ENCODE peak calls at places on chromosomes 5 and 9, in ten cellular contexts. K is activated naive CD4-positive, alpha-beta T cell treated with anti-CD3 and anti-CD28 coated beads for 36 hours; Y is Jurkat, Clone E6-1; H is AG09319; G is LHCN-M2; O is stimulated activated CD4-positive, alpha-beta T cell treated with anti-CD3 and anti-CD28 coated beads, Interleukin-4, amount 100 ng/mL, for 48 hours; U is A549; I is bronchial epithelial cell; Q is AG04450; R is activated CD4-positive, alpha-beta T cell treated with anti-CD3 and anti-CD28 coated beads for 36 hours. P is an unnamed sample.

GRCh38 chr5:115460476-115460875 is 84.1 kb downstream of the FEM1C start:
- DNase-seq in H (peak), Q (peak), U (peak), Y (no peak), G (peak), R (peak), K (peak), O (no peak), I (peak), P (peak)

GRCh38 chr9:118059520-118060278 is 355.5 kb downstream of the TLR4 start:
- DNase-seq in I (peak), Q (no peak), O (no peak), U (peak), R (peak), K (peak), H (no peak), G (peak), Y (peak), P (peak)

GRCh38 chr9:77750284-77750683 is 102.2 kb upstream of the GNA14 start:
- DNase-seq in R (no peak), G (no peak), U (no peak), Q (no peak), H (no peak), Y (no peak), O (no peak), K (no peak), I (peak), P (no peak)

GRCh38 chr5:154482528-154483449 is 4.8 kb upstream of the HAND1 start:
- DNase-seq in I (no peak), U (no peak), O (no peak), K (no peak), Q (no peak), R (no peak), Y (no peak), H (no peak), G (no peak), P (no peak)

GRCh38 chr9:125493384-125493783 is 213.6 kb downstream of the MAPKAP1 start:
- DNase-seq in O (no peak), G (no peak), R (no peak), Q (no peak), H (no peak), U (no peak), K (no peak), I (no peak), Y (no peak), P (no peak)

GRCh38 chr5:30749971-30750370 is 443.5 kb upstream of the CDH6 start:
- DNase-seq in G (no peak), I (peak), Y (no peak), O (no peak), H (no peak), R (no peak), K (no peak), Q (no peak), U (no peak), P (peak)

GRCh38 chr5:149062371-149063016 is 368 bp downstream of the SH3TC2 start:
- DNase-seq in G (peak), U (peak), O (no peak), K (no peak), Q (no peak), R (no peak), H (no peak), I (peak), Y (no peak), P (peak)

GRCh38 chr9:15606667-15607472 is 54.0 kb downstream of the CCDC171 start:
- DNase-seq in O (no peak), Y (peak), K (no peak), Q (peak), R (no peak), I (peak), U (peak), H (no peak), G (peak), P (peak)

GRCh38 chr9:133384736-133385321 is 8.7 kb downstream of the STKLD1 start:
- DNase-seq in H (no peak), Q (no peak), O (no peak), U (no peak), G (no peak), K (no peak), R (no peak), Y (no peak), I (no peak), P (no peak)

GRCh38 chr5:125311743-125312142 is 565.3 kb upstream of the ZNF608 start:
- DNase-seq in G (peak), O (no peak), K (no peak), R (no peak), Q (peak), Y (no peak), I (peak), H (peak), U (peak), P (peak)

GRCh38 chr5:77231470-77232138 is 21.1 kb downstream of the PDE8B start:
- DNase-seq in O (no peak), U (no peak), G (no peak), Y (no peak), H (no peak), I (no peak), Q (no peak), K (no peak), R (no peak), P (no peak)

GRCh38 chr9:81549500-81550206 is 139.7 kb downstream of the TLE1 start:
- DNase-seq in R (no peak), H (no peak), I (no peak), U (peak), O (no peak), Q (no peak), K (no peak), Y (no peak), G (no peak), P (no peak)

GRCh38 chr9:105636331-105636730 is 25.9 kb upstream of the TAL2 start:
- DNase-seq in I (no peak), O (no peak), Y (no peak), U (no peak), K (no peak), Q (no peak), R (no peak), H (no peak), G (no peak), P (peak)

GRCh38 chr9:976805-977360 is 428 bp downstream of the DMRT3 start:
- DNase-seq in Y (no peak), K (no peak), G (no peak), R (peak), O (no peak), Q (no peak), I (no peak), U (peak), H (no peak), P (no peak)

GRCh38 chr5:65776707-65777141 is 54.7 kb downstream of the NLN start:
- DNase-seq in O (no peak), R (no peak), Y (no peak), H (no peak), I (no peak), G (no peak), Q (no peak), K (no peak), U (no peak), P (peak)

GRCh38 chr5:88419931-88420330 is 151.3 kb upstream of the TMEM161B start:
- DNase-seq in H (no peak), R (no peak), O (no peak), U (no peak), G (no peak), Y (no peak), Q (no peak), I (peak), K (no peak), P (no peak)

GRCh38 chr5:179393078-179393477 is 47.8 kb upstream of the ADAMTS2 start:
- DNase-seq in Q (no peak), Y (no peak), I (peak), G (peak), K (no peak), H (no peak), U (peak), O (no peak), R (no peak), P (peak)

GRCh38 chr5:61732376-61732775 is 400.3 kb downstream of the ZSWIM6 start:
- DNase-seq in K (no peak), G (no peak), Q (no peak), H (no peak), I (no peak), U (no peak), Y (no peak), O (no peak), R (no peak), P (no peak)

GRCh38 chr9:84325347-84325982 is 15.1 kb downstream of the SLC28A3 start:
- DNase-seq in Y (no peak), R (no peak), G (no peak), I (peak), O (no peak), Q (no peak), U (no peak), H (no peak), K (no peak), P (peak)

GRCh38 chr9:135524130-135524861 is 3.1 kb downstream of the LCN1 start:
- DNase-seq in K (no peak), Y (no peak), Q (no peak), O (no peak), H (no peak), G (peak), R (no peak), U (no peak), I (no peak), P (no peak)

GRCh38 chr5:10762178-10762775 is 1.2 kb upstream of the DAP start:
- DNase-seq in I (no peak), U (no peak), R (no peak), Y (no peak), G (no peak), K (no peak), H (no peak), O (no peak), Q (no peak), P (peak)

GRCh38 chr9:12775373-12775962 is 648 bp downstream of the LURAP1L start:
- DNase-seq in Y (no peak), U (no peak), R (no peak), I (no peak), G (no peak), O (no peak), Q (no peak), H (no peak), K (no peak), P (no peak)

GRCh38 chr5:124451721-124452383 is 294.6 kb downstream of the ZNF608 start:
- DNase-seq in H (no peak), I (no peak), Q (no peak), Y (no peak), K (no peak), U (no peak), R (no peak), O (no peak), G (no peak), P (no peak)

GRCh38 chr5:5644249-5644648 is 221.8 kb downstream of the ICE1 start:
- DNase-seq in I (no peak), Y (no peak), Q (no peak), G (no peak), R (no peak), H (no peak), O (no peak), K (no peak), U (no peak), P (no peak)

GRCh38 chr5:179374506-179375235 is 29.4 kb upstream of the ADAMTS2 start:
- DNase-seq in O (no peak), Y (no peak), U (no peak), Q (no peak), R (no peak), I (no peak), G (no peak), K (no peak), H (no peak), P (no peak)

GRCh38 chr5:61808091-61808490 is 476.0 kb downstream of the ZSWIM6 start:
- DNase-seq in U (no peak), I (no peak), K (no peak), O (no peak), R (no peak), H (no peak), G (no peak), Y (no peak), Q (no peak), P (no peak)

GRCh38 chr9:136648746-136649145 is 14.0 kb upstream of the EGFL7 start:
- DNase-seq in Q (no peak), Y (no peak), R (peak), G (no peak), O (no peak), I (no peak), K (no peak), H (no peak), U (no peak), P (no peak)

GRCh38 chr9:101375546-101375945 is 9.3 kb downstream of the BAAT start:
- DNase-seq in H (no peak), I (no peak), U (no peak), Q (no peak), R (no peak), O (no peak), Y (no peak), G (no peak), K (no peak), P (no peak)

GRCh38 chr5:158482201-158482600 is 617.5 kb downstream of the EBF1 start:
- DNase-seq in O (no peak), K (no peak), Y (no peak), H (no peak), I (peak), U (no peak), Q (no peak), G (no peak), R (no peak), P (no peak)

GRCh38 chr5:150801117-150801927 is 22.8 kb downstream of the SMIM3 start:
- DNase-seq in R (peak), Q (no peak), G (peak), H (no peak), I (peak), U (peak), Y (peak), K (peak), O (no peak), P (peak)

GRCh38 chr5:175797521-175798038 is 73.8 kb upstream of the CPLX2 start:
- DNase-seq in Y (no peak), O (no peak), Q (no peak), I (no peak), H (no peak), R (peak), G (no peak), K (no peak), U (peak), P (no peak)

GRCh38 chr5:96997265-96997859 is 61.5 kb downstream of the LNPEP start:
- DNase-seq in G (peak), U (peak), Q (no peak), K (peak), Y (peak), R (peak), I (peak), H (peak), O (no peak), P (peak)

GRCh38 chr9:3467593-3468219 is 58.1 kb downstream of the RFX3 start:
- DNase-seq in K (peak), G (peak), R (peak), O (peak), Y (peak), Q (peak), H (peak), U (peak), I (peak), P (peak)

GRCh38 chr5:1293416-1293996 is 1.4 kb downstream of the TERT start:
- DNase-seq in I (no peak), O (no peak), R (no peak), Y (no peak), Q (no peak), K (no peak), G (peak), H (no peak), U (no peak), P (no peak)